ENCODE peak calls at places on chromosomes 7 and 10, in four cellular contexts. X is GM12878, Q is K562, F is HepG2. G is an unnamed sample.

GRCh38 chr7:114949227-114949626 is 27.3 kb downstream of the MDFIC start:
- DNase-seq in X (no peak), Q (no peak), F (no peak), G (no peak)

GRCh38 chr7:45111298-45112223 is at the start of gene TBRG4:
- DNase-seq in X (peak; percentile 85), Q (peak; percentile 91), F (peak; percentile 90), G (peak; percentile 97)

GRCh38 chr10:88008866-88009470 is 145.5 kb downstream of the PTEN start:
- DNase-seq in X (no peak), Q (no peak), F (no peak), G (peak; percentile 7)

GRCh38 chr10:34205452-34205851 is 609.6 kb downstream of the PARD3 start:
- DNase-seq in X (no peak), Q (no peak), F (no peak), G (no peak)

GRCh38 chr7:110001254-110001938 is 1089.5 kb upstream of the LRRN3 start:
- DNase-seq in X (no peak), Q (no peak), F (no peak), G (no peak)

GRCh38 chr7:1693419-1693990 is 23.4 kb downstream of the ELFN1 start:
- DNase-seq in X (no peak), Q (no peak), F (no peak), G (no peak)

GRCh38 chr7:84144480-84144879 is 50.1 kb downstream of the SEMA3A start:
- DNase-seq in X (no peak), Q (no peak), F (no peak), G (peak; percentile 45)

GRCh38 chr7:148299335-148299734 is 291.2 kb upstream of the C7orf33 start:
- DNase-seq in X (no peak), Q (no peak), F (peak; percentile 30), G (no peak)

GRCh38 chr7:106129291-106129690 is 17.2 kb upstream of the SYPL1 start:
- DNase-seq in X (no peak), Q (no peak), F (no peak), G (no peak)

GRCh38 chr7:24692592-24692991 is 64.7 kb downstream of the GSDME start:
- DNase-seq in X (no peak), Q (no peak), F (no peak), G (no peak)

GRCh38 chr7:25884265-25884664 is 267.7 kb upstream of the NFE2L3 start:
- DNase-seq in X (no peak), Q (no peak), F (no peak), G (no peak)

GRCh38 chr7:141563956-141564623 is 12.9 kb downstream of the AGK start:
- DNase-seq in X (peak; percentile 60), Q (peak; percentile 24), F (no peak), G (peak; percentile 6)

GRCh38 chr10:114304566-114305421 is 65.7 kb downstream of the VWA2 start:
- DNase-seq in X (no peak), Q (no peak), F (no peak), G (no peak)

GRCh38 chr10:104049497-104050250 is 36.0 kb downstream of the COL17A1 start:
- DNase-seq in X (no peak), Q (no peak), F (no peak), G (peak; percentile 48)

GRCh38 chr10:18097524-18097923 is 42.7 kb upstream of the CACNB2 start:
- DNase-seq in X (no peak), Q (no peak), F (no peak), G (no peak)
- TF ChIP-seq CHD4 in X (no peak), Q (no peak), F (no peak), G (no peak)

DNA sequence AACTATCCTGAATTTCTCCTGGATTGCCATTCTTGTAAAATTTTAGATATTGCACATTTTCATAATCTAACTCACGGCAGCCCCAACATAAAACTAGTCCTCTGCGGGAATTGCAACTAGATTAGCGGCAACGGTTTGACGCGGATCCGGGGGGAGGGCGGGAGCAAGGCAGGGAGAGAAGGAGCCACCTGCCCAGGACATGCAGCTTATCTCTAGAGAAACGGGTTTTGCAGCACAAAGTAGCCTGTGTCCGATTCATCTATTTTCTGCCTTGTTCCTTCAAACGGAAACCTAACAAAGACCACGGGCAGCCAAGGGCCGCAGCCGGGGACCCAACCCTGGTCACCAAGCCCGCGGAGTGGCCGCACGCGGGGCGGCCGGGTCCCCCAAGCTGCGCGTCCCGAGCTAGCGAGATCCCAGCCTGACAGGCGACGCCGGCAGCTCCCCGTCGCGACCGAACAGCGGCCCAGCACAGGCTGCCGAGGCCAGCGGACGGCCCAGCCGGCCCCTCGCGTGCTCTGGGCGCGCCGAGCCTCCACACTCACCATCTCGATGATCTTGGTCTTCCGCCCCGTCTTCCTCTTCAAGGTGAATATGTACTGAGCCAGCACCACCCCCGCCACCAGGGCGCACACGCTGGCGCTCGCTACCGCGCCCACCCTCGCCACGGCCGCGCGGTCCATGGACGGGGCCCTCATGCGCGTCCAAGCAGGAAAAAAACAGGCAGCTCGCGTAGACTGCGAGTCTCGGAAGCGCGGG is at the start of gene NT5C3A:
- DNase-seq in X (no peak), Q (peak; percentile 63), F (no peak), G (peak; percentile 51)
- TF ChIP-seq CHD4 in X (no peak), Q (no peak), F (no peak), G (no peak)

DNA sequence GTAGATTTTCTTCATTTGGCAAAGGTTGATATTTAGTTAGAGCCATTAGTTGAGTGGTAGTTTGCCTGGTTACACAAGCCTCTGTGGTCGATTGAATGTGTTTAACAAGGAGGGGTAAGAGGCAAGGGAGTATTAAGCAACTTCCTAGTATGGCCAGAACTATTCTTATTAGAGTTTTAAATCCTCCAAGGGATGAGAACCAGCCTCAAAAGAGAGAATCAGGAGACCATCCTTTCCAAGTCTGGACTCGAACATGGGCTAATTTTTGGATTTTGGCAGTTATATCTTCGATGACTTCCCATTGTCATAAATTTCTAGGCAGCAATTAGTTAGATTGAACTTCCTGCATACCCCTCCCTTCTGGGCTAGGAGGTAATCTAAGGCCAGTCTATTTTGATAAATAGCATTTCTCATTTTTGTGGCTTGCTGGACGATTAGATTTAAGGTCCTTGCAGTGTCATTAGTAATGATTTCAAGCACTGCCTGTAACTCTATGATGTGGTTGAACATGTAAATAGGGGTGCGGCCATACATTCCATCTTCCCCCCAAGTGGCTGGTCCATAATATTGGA is 219.5 kb upstream of the KCND2 start:
- DNase-seq in X (no peak), Q (no peak), F (no peak), G (no peak)
- TF ChIP-seq CHD4 in X (no peak), Q (no peak), F (no peak), G (no peak)

GRCh38 chr10:118163227-118163626 is 116.5 kb upstream of the RAB11FIP2 start:
- DNase-seq in X (no peak), Q (no peak), F (no peak), G (no peak)
- TF ChIP-seq CHD4 in X (no peak), Q (no peak), F (no peak), G (no peak)

GRCh38 chr10:8453587-8453986 is 399.1 kb downstream of the GATA3 start:
- DNase-seq in X (no peak), Q (no peak), F (no peak), G (no peak)
- TF ChIP-seq CHD4 in X (no peak), Q (no peak), F (no peak), G (no peak)

GRCh38 chr10:76649723-76650127 is 987.9 kb downstream of the KCNMA1 start:
- DNase-seq in X (no peak), Q (no peak), F (no peak), G (no peak)
- TF ChIP-seq CHD4 in X (no peak), Q (no peak), F (no peak), G (no peak)

GRCh38 chr10:110105873-110106272 is 98.1 kb downstream of the ADD3 start:
- DNase-seq in X (no peak), Q (no peak), F (no peak), G (no peak)

GRCh38 chr10:110107430-110107829 is 99.6 kb downstream of the ADD3 start:
- DNase-seq in X (no peak), Q (no peak), F (no peak), G (no peak)

GRCh38 chr10:110103921-110104461 is 96.2 kb downstream of the ADD3 start:
- DNase-seq in X (no peak), Q (no peak), F (no peak), G (no peak)

DNA sequence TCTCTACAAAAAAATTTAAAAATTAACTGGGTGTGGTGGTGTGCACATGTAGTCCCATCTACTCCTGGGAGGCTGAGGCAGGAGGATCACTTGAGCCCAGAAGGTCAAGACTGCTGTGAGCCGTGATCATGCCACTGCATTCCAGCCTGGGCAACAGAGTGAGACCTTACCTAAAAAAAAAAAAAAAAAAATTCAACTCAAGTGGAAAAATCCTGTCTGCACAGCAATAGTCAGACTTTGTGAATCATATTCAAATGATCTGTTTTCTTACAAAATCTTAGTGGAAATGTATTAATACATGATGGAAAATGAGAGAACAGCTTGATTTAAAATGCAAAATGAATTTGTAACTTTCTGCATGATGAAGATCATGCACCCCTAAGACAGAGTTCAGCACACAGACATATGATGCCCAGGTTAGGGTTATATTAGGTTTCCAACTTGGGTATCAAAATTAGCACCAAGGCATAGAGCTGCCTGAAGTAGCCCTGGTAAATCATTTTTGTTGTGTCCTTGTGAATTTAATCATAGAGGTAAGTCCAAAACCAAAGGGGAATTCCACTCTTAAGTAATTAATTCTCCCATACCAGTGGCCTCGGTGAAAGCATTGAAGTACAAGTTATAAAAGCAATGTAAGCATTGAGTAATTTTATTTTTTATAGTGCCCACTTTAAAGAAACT is 93.8 kb downstream of the ADD3 start:
- DNase-seq in X (no peak), Q (no peak), F (no peak), G (no peak)
- TF ChIP-seq CHD4 in X (no peak), Q (no peak), F (no peak), G (no peak)

GRCh38 chr7:157905740-157906461 is 569.1 kb downstream of the DNAJB6 start:
- DNase-seq in X (no peak), Q (peak; percentile 44), F (no peak), G (no peak)
- TF ChIP-seq CHD4 in X (no peak), Q (no peak), F (no peak), G (no peak)